ENCODE peak calls at places on chromosomes 4 and X, in six cellular contexts. E is tibial artery, L is coronary artery, R is uterus, T is transverse colon, K is HCT116. B is an unnamed sample.

GRCh38 chr4:105474110-105474518 is 252 bp upstream of the PPA2 start:
- DNase-seq in E (peak), L (peak), R (peak), T (peak), K (no peak), B (peak)

GRCh38 chr4:26459054-26459755 is 31.1 kb downstream of the CCKAR start:
- DNase-seq in E (no peak), L (no peak), R (no peak), T (no peak), K (peak), B (peak)

GRCh38 chr4:2091990-2092652 is 33.0 kb downstream of the NAT8L start:
- DNase-seq in E (no peak), L (no peak), R (no peak), T (no peak), K (no peak), B (no peak)

GRCh38 chr4:182724414-182724813 is 192.8 kb downstream of the DCTD start:
- DNase-seq in E (no peak), L (no peak), R (no peak), T (no peak), K (no peak), B (no peak)

GRCh38 chr4:143335979-143336827 is 473 bp upstream of the GAB1 start:
- DNase-seq in E (peak), L (peak), R (peak), T (peak), K (no peak), B (peak)

GRCh38 chrX:1592128-1592862 is 891 bp downstream of the AKAP17A start:
- DNase-seq in E (no peak), L (no peak), R (no peak), T (peak), K (no peak), B (peak)

GRCh38 chr4:99808260-99808857 is 8.3 kb upstream of the DAPP1 start:
- DNase-seq in E (peak), L (no peak), R (no peak), T (peak), K (peak), B (peak)

GRCh38 chr4:74105656-74106275 is 6.8 kb upstream of the CXCL2 start:
- DNase-seq in E (no peak), L (no peak), R (no peak), T (no peak), K (no peak), B (no peak)

GRCh38 chr4:74013269-74013668 is 14.8 kb upstream of the CXCL5 start:
- DNase-seq in E (no peak), L (no peak), R (no peak), T (no peak), K (no peak), B (no peak)

GRCh38 chrX:129360175-129360574 is 163.1 kb downstream of the SMARCA1 start:
- DNase-seq in E (peak), L (no peak), R (no peak), T (peak), K (peak), B (peak)

GRCh38 chr4:71944956-71945355 is 86.8 kb upstream of the NPFFR2 start:
- DNase-seq in E (no peak), L (no peak), R (no peak), T (no peak), K (no peak), B (no peak)

GRCh38 chrX:84363674-84364073 is 138.6 kb downstream of the HDX start:
- DNase-seq in E (no peak), L (no peak), R (no peak), T (no peak), K (no peak), B (no peak)

GRCh38 chr4:139562067-139562684 is 6.2 kb upstream of the SETD7 start:
- DNase-seq in E (no peak), L (no peak), R (no peak), T (no peak), K (no peak), B (no peak)

GRCh38 chrX:22136711-22137110 is 104.6 kb downstream of the PHEX start:
- DNase-seq in E (no peak), L (no peak), R (no peak), T (no peak), K (no peak), B (no peak)

GRCh38 chr4:85149656-85150055 is 183.2 kb upstream of the WDFY3 start:
- DNase-seq in E (no peak), L (no peak), R (no peak), T (no peak), K (no peak), B (no peak)

GRCh38 chr4:59120287-59120814 is 2010.2 kb upstream of the IGFBP7 start:
- DNase-seq in E (no peak), L (no peak), R (no peak), T (no peak), K (no peak), B (no peak)

GRCh38 chr4:27010334-27010940 is 149.8 kb downstream of the STIM2 start:
- DNase-seq in E (peak), L (no peak), R (peak), T (peak), K (peak), B (peak)

GRCh38 chr4:77010841-77011354 is 61.3 kb downstream of the SEPTIN11 start:
- DNase-seq in E (no peak), L (no peak), R (no peak), T (no peak), K (no peak), B (no peak)
- H3K27ac ChIP-seq in E (no peak), L (no peak), R (no peak), T (no peak), K (no peak), B (no peak)

GRCh38 chr4:121714548-121714947 is 17.8 kb upstream of the ANXA5 start:
- DNase-seq in E (no peak), L (no peak), R (no peak), T (no peak), K (no peak), B (peak)
- TF ChIP-seq CTCF in E (no peak), L (no peak), R (no peak), T (no peak), K (no peak), B (no peak)

GRCh38 chrX:119624417-119624816 is 18.2 kb upstream of the NKRF start:
- DNase-seq in E (no peak), L (no peak), R (no peak), T (no peak), K (no peak), B (no peak)
- H3K27ac ChIP-seq in E (no peak), L (no peak), R (no peak), T (no peak), K (no peak), B (no peak)

GRCh38 chrX:39133971-39134370 is 332.7 kb downstream of the MID1IP1 start:
- DNase-seq in E (no peak), L (no peak), R (no peak), T (peak), K (no peak), B (no peak)
- TF ChIP-seq CTCF in E (no peak), L (no peak), R (no peak), T (peak), K (peak), B (no peak)

GRCh38 chr4:33714971-33715370 is 2529.3 kb downstream of the ARAP2 start:
- DNase-seq in E (no peak), L (no peak), R (no peak), T (no peak), K (no peak), B (no peak)

DNA sequence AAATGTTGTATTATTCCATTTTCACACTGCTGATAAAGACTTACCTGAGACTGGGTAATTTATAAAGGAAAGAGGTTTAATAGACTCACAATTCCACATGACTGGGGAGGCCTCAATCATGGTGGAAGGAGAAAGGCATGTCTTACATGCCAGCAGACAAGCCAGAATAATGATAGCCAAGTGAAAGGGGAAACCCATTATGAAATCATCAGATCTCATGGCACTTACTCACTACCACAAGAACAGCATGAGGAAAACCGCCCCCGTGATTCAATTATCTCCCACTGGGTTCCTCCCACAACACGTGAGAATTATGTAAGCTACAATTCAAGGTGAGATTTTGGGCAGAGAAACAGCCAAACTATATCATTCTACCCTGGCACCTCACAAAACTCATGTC is 2535.1 kb downstream of the ARAP2 start:
- DNase-seq in E (no peak), L (no peak), R (no peak), T (no peak), K (no peak), B (no peak)
- H3K27ac ChIP-seq in E (no peak), L (no peak), R (no peak), T (no peak), K (no peak), B (no peak)

GRCh38 chr4:25234390-25235367 is 846 bp downstream of the PI4K2B start:
- DNase-seq in E (peak), L (peak), R (peak), T (peak), K (peak), B (peak)
- TF ChIP-seq CTCF in E (peak), L (no peak), R (peak), T (peak), K (peak), B (peak)

B was measured in adrenal gland.